ENCODE peak calls at places on chromosomes 11 and 22, in four cellular contexts. D, R, T and V are unnamed samples.

GRCh38 chr22:26734339-26735018 is 77.1 kb downstream of the MIAT start:
- DNase-seq in D (no peak), R (no peak), T (no peak), V (no peak)

GRCh38 chr22:31612891-31613285 is 49.1 kb downstream of the PISD start:
- DNase-seq in D (no peak), R (no peak), T (no peak), V (no peak)

GRCh38 chr11:19931768-19932369 is 219.2 kb downstream of the NAV2 start:
- DNase-seq in D (no peak), R (no peak), T (no peak), V (no peak)

GRCh38 chr11:12430351-12430750 is 53.0 kb downstream of the PARVA start:
- DNase-seq in D (no peak), R (no peak), T (peak), V (no peak)

GRCh38 chr11:55357560-55358184 is 10.1 kb upstream of the OR4A15 start:
- DNase-seq in D (no peak), R (no peak), T (no peak), V (no peak)

GRCh38 chr11:118878187-118878586 is 5.5 kb upstream of the CXCR5 start:
- DNase-seq in D (no peak), R (no peak), T (no peak), V (no peak)

GRCh38 chr11:64153831-64154230 is 12.1 kb downstream of the MACROD1 start:
- DNase-seq in D (no peak), R (no peak), T (no peak), V (no peak)

GRCh38 chr22:37218399-37218770 is 6.1 kb upstream of the SSTR3 start:
- DNase-seq in D (no peak), R (no peak), T (no peak), V (no peak)

GRCh38 chr11:69156673-69157155 is 979 bp downstream of the SMIM38 start:
- DNase-seq in D (no peak), R (no peak), T (no peak), V (no peak)

GRCh38 chr22:40671369-40671768 is 7.9 kb upstream of the MCHR1 start:
- DNase-seq in D (no peak), R (no peak), T (no peak), V (no peak)

DNA sequence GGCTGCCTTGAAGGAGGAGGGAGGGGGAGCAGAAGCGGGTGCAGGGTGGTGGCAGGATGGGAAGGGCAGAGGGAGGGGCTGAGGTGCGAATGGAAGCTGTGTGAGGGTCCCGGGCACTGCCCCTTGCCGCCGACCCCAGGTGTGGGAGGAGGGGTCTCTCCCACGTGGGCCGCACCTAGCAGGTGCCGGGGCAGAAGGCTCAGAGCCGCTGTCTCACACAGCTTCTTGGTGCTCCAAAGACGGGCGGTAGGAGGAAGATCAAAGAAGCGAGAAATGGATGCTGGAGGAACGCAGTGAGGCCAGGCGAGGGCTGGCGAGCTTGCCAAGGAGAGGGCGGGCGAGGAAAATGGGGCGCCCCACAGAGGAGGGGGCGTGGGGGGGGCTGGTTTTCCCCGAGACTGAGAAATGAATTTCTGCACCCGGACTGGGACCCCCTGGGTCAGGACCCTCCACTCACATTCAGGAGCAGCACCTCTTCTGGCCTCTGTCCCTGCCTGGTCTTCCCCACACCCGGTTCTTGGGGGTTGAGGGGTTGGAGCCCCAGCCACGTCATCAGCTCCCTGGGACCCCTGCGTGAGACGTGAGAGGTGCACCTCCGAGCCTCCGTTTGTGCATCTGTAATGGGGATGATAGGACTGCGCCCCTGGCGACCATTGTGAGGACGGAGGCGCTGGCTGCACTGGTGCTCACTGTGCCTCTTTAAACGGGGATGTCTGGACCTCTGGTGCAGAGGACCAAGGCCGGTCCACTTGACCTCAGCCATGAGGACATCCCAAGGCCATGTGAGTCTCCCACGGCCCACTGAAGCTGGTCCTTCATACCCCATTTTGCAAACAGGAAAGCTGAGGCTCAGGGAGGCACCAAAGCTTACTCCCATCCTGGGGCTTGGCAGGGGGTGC is 16.8 kb downstream of the LSP1 start:
- DNase-seq in D (peak), R (no peak), T (no peak), V (no peak)
- TF ChIP-seq CTCF in D (no peak), R (no peak), T (no peak), V (no peak)

DNA sequence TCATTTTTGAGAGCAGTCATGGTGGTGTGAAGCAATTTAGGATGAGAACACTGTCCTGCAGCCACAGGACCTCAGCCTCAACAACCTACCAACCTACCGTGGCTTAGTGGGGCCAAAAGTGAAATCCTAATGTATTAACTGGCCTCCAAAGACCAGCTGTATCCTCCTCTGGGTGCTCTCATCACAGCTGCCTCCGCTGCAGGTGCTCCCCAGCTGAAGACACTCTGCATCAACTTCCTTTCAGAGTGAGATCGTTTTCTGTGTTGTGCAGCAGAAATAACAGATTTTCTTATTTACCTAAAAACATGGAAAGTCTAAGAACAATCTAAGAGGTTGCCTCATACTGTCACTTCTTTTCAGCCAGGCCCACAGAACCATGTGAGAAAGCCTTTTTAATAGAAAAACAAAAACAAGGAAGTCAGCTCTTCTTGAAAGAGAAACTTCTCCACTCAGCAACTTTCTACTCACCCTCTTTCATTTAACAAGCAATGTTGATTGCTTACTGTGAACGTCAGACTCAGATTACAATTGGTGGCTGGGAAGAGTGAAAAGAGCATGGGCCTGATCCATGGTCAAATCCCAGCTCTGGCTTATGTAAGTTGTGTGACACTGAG is 136.1 kb downstream of the TENM4 start:
- DNase-seq in D (no peak), R (no peak), T (no peak), V (no peak)
- H3K27ac ChIP-seq in D (no peak), R (no peak), T (no peak), V (no peak)

DNA sequence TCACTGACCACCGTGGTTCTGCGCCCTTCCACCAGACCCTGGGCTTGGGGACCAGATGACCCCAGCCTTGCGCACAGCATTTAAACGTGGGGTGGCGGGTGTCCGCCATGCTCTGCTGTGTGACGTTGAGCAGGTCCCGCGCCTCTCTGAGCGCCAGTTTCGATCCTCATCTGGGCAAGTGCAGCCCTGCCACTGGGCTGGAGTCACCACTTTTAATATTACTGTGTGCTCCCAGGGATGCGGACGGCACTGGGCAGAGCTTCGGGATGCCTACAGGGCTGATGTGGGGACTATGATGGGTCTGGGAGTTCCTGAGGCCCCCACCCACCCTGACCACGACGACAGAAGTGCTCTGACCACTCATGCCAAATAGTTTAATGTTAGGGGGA is 1.2 kb upstream of the NUDT8 start:
- DNase-seq in D (no peak), R (no peak), T (no peak), V (peak)
- TF ChIP-seq CTCF in D (no peak), R (no peak), T (no peak), V (no peak)

DNA sequence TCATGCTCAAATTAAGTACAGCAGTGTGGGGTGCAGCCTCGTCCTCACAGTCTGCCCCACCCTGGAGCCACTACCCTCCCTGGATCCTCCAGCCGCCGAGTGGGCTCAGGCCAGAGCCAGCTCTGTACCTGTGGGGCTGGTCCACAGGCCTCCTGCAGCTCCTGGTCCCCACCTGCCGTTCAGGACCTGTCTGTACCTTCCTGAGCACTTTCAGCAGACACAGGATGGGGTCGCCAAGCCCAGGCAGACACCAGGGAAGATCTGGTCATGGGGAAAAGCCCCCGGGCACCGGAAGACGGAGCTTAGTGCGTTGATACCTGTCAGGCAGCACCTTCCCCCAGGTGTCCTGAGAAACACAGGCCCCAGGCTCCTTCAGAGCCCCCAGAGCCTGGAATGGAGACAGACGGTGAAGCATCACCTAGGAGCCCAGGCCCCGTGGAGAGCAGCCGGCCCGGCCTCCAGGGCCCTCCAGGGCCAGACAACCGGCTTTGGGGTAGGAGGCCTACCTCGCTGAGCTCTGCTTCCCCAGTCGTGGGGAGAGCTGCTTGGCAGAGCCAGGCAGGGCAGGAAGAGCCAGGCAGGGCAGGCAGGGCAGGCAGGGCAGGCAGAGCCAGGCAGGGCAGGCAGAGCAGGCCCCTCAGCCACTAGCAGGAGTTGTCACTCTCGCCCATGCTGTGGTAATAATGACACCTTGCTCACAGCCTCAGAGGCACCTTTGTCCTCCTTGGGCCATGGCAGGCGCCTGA is 9.8 kb downstream of the TSPAN32 start:
- DNase-seq in D (peak), R (no peak), T (no peak), V (no peak)
- H3K27ac ChIP-seq in D (no peak), R (peak), T (no peak), V (no peak)

GRCh38 chr11:105219269-105219668 is 79.7 kb upstream of the CARD18 start:
- DNase-seq in D (no peak), R (no peak), T (no peak), V (no peak)
- TF ChIP-seq CTCF in D (no peak), R (no peak), T (no peak), V (no peak)

DNA sequence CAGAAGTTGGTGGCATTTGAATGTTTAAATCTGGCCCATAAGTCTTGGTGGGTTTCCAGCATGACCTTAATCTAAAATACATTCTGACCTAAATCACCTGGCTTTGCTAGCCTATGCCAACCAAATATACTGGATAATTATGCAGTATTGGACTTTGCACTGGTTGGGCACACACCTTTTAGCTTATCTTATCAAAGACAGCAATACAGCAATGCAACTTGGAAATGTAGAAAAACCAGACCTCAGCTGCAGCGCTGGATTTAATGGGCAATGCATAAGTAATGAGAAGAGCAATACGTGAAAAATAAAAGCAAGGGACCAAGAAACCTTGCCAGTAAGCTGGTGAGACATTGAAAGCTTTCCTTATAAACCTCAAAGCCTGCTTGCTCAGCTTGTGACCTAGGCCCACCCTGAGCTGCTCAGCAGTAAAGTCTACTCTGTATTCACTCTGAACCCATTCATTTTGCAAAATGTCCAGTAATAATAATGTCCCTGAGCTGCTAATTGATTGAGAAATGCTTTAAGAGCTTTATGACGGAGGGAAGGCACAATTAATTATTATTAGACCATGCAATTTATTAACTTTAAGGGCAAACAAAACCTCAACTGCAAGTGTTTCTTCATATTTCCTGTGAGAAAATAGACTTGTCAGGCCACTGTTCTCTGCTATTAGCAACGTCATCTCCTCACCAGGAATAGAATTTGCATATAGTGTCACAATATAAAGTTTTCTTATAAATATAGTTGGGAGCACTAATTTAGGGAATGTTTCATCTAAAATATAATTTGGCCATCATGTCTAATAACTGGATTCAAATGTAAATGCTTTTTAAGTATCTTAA is 49.4 kb upstream of the CEP295 start:
- DNase-seq in D (no peak), R (no peak), T (no peak), V (no peak)
- H3K27ac ChIP-seq in D (no peak), R (no peak), T (no peak), V (no peak)

DNA sequence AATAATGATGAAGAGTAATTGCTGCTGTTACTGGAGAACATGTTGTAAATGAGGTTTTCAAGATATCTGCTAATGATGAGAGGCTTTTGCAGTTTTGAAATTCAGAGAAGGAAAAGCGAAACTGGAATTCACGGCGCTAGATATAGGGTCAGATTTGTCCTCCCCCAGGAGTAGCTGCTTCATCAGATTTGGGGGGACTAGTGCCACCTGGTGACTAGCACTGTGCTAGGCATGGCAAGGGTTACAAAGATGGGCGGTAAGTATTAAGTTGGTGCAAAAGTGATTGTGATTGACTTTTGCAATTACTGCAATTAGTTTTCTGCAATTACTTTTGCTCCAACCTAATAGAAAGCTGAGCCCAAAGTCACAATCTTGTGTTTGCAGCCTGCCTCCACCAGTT is 879.9 kb upstream of the TENM4 start:
- DNase-seq in D (no peak), R (no peak), T (no peak), V (no peak)
- TF ChIP-seq CTCF in D (no peak), R (no peak), T (peak), V (no peak)

GRCh38 chr11:40315122-40315521 is 1144.3 kb downstream of the LRRC4C start:
- DNase-seq in D (no peak), R (no peak), T (no peak), V (no peak)
- H3K27ac ChIP-seq in D (no peak), R (no peak), T (no peak), V (no peak)

DNA sequence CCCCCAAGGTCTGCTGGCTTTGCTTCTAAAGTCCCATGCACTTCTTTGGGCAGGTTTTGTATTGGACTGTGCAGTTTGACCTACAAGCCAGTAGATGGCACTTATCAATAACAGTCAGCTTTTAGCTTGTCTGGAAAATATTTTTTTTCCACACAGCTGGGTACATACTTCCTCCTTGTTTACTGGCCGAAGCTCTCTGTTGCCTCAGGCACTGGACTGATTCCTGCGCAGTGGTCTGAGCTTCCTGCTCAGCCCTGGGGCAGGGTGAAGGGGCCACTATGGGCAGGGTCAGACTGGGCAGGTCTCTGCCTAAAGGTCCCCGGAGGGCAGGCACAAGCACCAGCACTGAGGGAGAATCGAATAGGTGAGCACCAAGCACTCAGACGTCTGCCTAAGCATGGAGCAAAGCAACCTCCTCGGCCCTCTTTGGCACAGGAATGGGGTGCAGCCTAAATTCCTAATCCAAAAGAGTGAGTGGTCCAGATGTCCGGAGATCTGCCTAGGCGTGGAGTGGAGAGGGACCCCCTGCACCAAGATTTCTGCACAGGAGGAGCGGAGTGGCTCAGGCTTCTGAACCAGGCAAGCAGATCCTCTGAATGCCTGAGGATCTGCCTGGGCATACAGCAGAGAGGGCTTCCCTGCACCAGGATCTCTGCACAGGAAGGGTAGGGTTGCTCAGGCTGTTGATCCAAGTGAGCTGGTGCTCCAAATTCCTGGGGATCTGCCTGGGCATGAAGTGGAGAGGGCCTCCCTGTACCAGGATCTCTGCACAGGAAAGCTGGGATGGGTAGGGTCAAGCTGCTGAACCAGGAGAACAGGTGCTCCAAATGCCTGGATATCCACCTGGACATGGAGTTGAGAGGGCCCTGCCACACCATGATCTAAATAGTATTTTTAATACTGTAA is 105.9 kb upstream of the C11orf58 start:
- DNase-seq in D (no peak), R (no peak), T (peak), V (no peak)
- TF ChIP-seq CTCF in D (peak), R (no peak), T (peak), V (no peak)

DNA sequence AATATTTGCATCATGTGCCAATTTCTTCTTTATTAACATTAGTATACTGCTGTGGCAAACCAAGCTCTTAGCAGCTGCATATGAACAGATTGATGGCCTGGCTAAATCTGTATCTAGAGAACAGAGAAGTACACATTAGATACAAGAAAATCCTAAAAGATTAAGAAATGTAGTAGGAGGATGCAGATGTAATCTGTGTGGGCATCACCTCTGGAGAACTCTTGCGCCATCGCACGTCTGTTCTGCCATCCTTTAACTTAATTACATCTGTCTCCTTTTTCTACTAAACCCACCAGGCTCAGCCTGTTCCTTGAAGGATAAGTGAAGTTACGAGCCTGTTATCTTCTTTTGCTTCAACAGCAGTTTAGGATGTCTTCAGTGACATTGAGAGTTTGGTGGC is 196.4 kb upstream of the PITPNB start:
- DNase-seq in D (no peak), R (no peak), T (no peak), V (no peak)
- H3K27ac ChIP-seq in D (no peak), R (peak), T (peak), V (no peak)